ENCODE peak calls at places on chromosomes 5 and 9, in six cellular contexts. L is breast epithelium, K is heart right ventricle, Y is GM23338, Z is heart left ventricle, J is cardiac muscle cell. H is an unnamed sample.

GRCh38 chr5:29950416-29951145 is 1242.9 kb upstream of the CDH6 start:
- DNase-seq in L (no peak), K (no peak), Y (no peak), Z (no peak), J (no peak), H (no peak)

GRCh38 chr9:95516221-95516735 is 493 bp downstream of the PTCH1 start:
- DNase-seq in L (no peak), K (no peak), Y (peak), Z (no peak), J (no peak), H (peak)

GRCh38 chr5:170327802-170328201 is 30.2 kb upstream of the LCP2 start:
- DNase-seq in L (no peak), K (no peak), Y (no peak), Z (no peak), J (no peak), H (no peak)

GRCh38 chr5:116492016-116492623 is 82.5 kb downstream of the SEMA6A start:
- DNase-seq in L (no peak), K (no peak), Y (no peak), Z (no peak), J (peak), H (no peak)

GRCh38 chr5:173646684-173647083 is 30.2 kb upstream of the BOD1 start:
- DNase-seq in L (no peak), K (no peak), Y (no peak), Z (no peak), J (no peak), H (no peak)

GRCh38 chr9:17627641-17628040 is 48.8 kb downstream of the SH3GL2 start:
- DNase-seq in L (no peak), K (no peak), Y (no peak), Z (no peak), J (no peak), H (no peak)

GRCh38 chr9:131319486-131319885 is 30.0 kb downstream of the PLPP7 start:
- DNase-seq in L (no peak), K (no peak), Y (no peak), Z (no peak), J (no peak), H (no peak)

GRCh38 chr5:115979628-115980041 is 17.4 kb downstream of the LVRN start:
- DNase-seq in L (no peak), K (no peak), Y (no peak), Z (no peak), J (peak), H (no peak)

GRCh38 chr5:173781826-173782670 is 106.1 kb upstream of the CPEB4 start:
- DNase-seq in L (peak), K (peak), Y (no peak), Z (peak), J (peak), H (peak)

GRCh38 chr5:155408465-155408864 is 394.9 kb downstream of the KIF4B start:
- DNase-seq in L (no peak), K (no peak), Y (no peak), Z (no peak), J (no peak), H (no peak)
- H3K4me3 ChIP-seq in L (no peak), K (no peak), Y (no peak), Z (no peak), J (no peak), H (no peak)

GRCh38 chr9:85943757-85944430 is 2.9 kb downstream of the NAA35 start:
- DNase-seq in L (no peak), K (no peak), Y (no peak), Z (no peak), J (no peak), H (no peak)
- H3K27ac ChIP-seq in L (no peak), K (no peak), Y (no peak), Z (no peak), J (no peak), H (no peak)

GRCh38 chr5:167951121-167951520 is 340.3 kb upstream of the WWC1 start:
- DNase-seq in L (no peak), K (no peak), Y (no peak), Z (no peak), J (no peak), H (no peak)
- H3K4me3 ChIP-seq in L (no peak), K (no peak), Y (no peak), Z (peak), J (no peak), H (peak)

GRCh38 chr9:71681104-71681707 is 87.1 kb downstream of the CEMIP2 start:
- DNase-seq in L (no peak), K (no peak), Y (no peak), Z (no peak), J (no peak), H (no peak)
- H3K27ac ChIP-seq in L (peak), K (no peak), Y (no peak), Z (no peak), J (peak), H (peak)